ENCODE peak calls at places on chromosomes 11 and 22, in six cellular contexts. K is CD4-positive, alpha-beta T cell; T is HFF-Myc; I is choroid plexus epithelial cell; L is colonic mucosa; Q is B cell. U is an unnamed sample.

GRCh38 chr11:86515297-86516094 is 140.8 kb downstream of the CCDC81 start:
- DNase-seq in I (peak), L (no peak), Q (no peak), K (no peak), T (no peak), U (peak)

GRCh38 chr11:110076388-110076965 is 16.7 kb upstream of the ZC3H12C start:
- DNase-seq in Q (no peak), L (peak), I (no peak), T (no peak), K (no peak), U (peak)

GRCh38 chr11:19093976-19094375 is 23.0 kb upstream of the ZDHHC13 start:
- DNase-seq in L (no peak), K (no peak), Q (no peak), T (no peak), I (peak), U (peak)

GRCh38 chr11:19441752-19442553 is 201.2 kb upstream of the E2F8 start:
- DNase-seq in L (no peak), I (peak), T (peak), Q (no peak), K (no peak), U (peak)

GRCh38 chr11:102306048-102306575 is 11.2 kb upstream of the BIRC3 start:
- DNase-seq in K (peak), Q (no peak), I (no peak), L (peak), T (no peak), U (no peak)

GRCh38 chr11:128095459-128096096 is 491.8 kb downstream of the ETS1 start:
- DNase-seq in Q (no peak), K (no peak), I (peak), T (peak), L (no peak), U (peak)

GRCh38 chr11:20474951-20475517 is 87.5 kb downstream of the PRMT3 start:
- DNase-seq in I (no peak), T (no peak), K (no peak), Q (no peak), L (no peak), U (no peak)

GRCh38 chr22:20206709-20207215 is 55.9 kb upstream of the CCDC188 start:
- DNase-seq in K (no peak), L (peak), T (no peak), I (peak), Q (no peak), U (peak)

GRCh38 chr11:46977940-46978595 is 41.5 kb downstream of the CSTPP1 start:
- DNase-seq in T (no peak), Q (no peak), K (no peak), I (peak), L (no peak), U (no peak)

GRCh38 chr11:110124605-110125004 is 31.4 kb downstream of the ZC3H12C start:
- DNase-seq in L (no peak), I (peak), Q (no peak), K (no peak), T (no peak), U (peak)

GRCh38 chr22:21725956-21726649 is 9.5 kb downstream of the YPEL1 start:
- DNase-seq in I (no peak), L (no peak), Q (no peak), T (no peak), K (no peak), U (no peak)

DNA sequence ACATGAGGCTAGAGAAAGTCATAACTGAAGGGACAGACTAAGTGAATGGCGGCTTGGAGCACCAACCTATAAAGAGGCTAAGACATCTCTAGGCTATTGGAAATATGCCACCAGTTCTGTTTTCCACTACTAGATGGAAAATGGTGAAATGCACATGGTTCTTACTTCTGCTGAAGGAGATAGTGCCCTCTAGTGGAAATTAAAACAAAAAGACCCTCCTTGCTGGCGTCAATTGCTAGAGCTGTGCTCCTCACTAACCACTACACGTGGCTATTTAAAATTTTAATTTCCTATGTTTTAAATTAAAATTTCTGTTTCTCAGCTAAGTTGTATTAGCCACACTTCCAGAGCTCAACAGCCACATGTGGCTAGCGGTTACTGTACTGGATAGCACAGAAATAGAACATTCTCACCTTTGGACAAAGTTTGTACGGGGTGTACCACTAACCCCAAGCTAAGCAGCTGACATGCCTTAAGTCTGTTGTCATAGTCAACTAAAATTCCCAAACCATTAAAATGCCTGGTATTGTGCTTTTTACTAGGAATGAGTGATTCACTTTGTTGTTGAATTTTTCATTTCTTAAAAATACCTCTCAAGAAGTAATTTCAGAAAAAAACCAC is 34.1 kb upstream of the CALCA start:
- DNase-seq in T (peak), K (no peak), L (no peak), Q (peak), I (peak), U (peak)
- TF ChIP-seq CTCF in T (peak), K (peak), L (peak), Q (peak), I (peak), U (peak)

GRCh38 chr22:23697031-23697970 is 6.5 kb downstream of the RGL4 start:
- DNase-seq in K (no peak), L (no peak), T (no peak), Q (no peak), I (no peak), U (no peak)

GRCh38 chr22:23698094-23698493 is 7.3 kb downstream of the RGL4 start:
- DNase-seq in L (no peak), T (no peak), I (no peak), Q (no peak), K (no peak), U (no peak)

GRCh38 chr22:23704062-23704461 is 13.2 kb downstream of the RGL4 start:
- DNase-seq in I (no peak), K (no peak), L (no peak), Q (no peak), T (no peak), U (no peak)

GRCh38 chr22:23698673-23699235 is 7.9 kb downstream of the RGL4 start:
- DNase-seq in Q (no peak), L (no peak), I (no peak), T (no peak), K (no peak), U (no peak)

DNA sequence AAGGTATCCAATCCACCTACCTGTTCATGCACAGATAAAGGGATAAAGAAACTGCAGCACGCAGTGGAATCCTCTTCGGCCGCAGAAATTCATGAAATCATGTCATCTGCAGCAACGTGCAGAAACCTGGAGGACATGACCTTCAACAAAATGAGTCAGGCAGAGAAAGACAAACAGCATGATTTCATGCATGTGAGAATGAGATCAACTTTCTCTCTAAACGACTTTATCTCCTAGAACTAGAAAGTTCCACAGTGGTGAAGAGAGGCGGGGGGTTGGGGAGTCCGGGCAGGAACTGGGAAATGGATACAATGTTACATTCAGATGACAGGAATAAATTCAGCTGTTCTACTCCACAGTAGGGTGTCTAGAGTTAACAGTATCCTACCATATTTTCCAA is 9.9 kb downstream of the RGL4 start:
- DNase-seq in T (no peak), K (no peak), I (peak), L (no peak), Q (no peak), U (no peak)
- TF ChIP-seq CTCF in T (no peak), K (no peak), I (no peak), L (no peak), Q (no peak), U (no peak)

GRCh38 chr11:131464481-131464880 is 94.1 kb downstream of the NTM start:
- DNase-seq in Q (no peak), T (no peak), K (no peak), I (no peak), L (no peak), U (no peak)

GRCh38 chr11:131467645-131468270 is 97.3 kb downstream of the NTM start:
- DNase-seq in I (no peak), Q (no peak), K (no peak), L (no peak), T (no peak), U (no peak)

GRCh38 chr11:131464024-131464423 is 93.6 kb downstream of the NTM start:
- DNase-seq in L (no peak), K (no peak), Q (no peak), I (no peak), T (no peak), U (no peak)

GRCh38 chr11:131465056-131465455 is 94.6 kb downstream of the NTM start:
- DNase-seq in T (no peak), K (no peak), I (no peak), L (no peak), Q (no peak), U (no peak)

DNA sequence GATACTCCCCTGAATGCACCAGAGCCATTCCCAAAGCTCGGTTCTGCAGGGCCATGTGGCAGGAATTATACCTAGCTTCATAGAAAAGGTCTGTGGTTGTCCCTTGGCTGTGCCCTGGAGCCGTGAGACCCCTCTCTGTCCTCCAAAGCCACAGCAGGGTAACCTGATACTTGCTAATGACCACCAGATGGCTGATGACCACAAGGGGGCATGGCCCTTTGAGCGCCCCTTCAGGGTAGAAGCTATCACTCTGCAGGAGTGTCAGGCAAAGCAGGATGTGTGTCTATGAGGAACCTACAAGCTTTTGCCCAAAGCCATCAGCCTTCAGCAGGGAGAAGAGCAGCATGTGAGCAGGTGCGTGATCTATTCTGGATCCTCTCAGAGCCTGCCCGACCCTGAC is 95.3 kb downstream of the NTM start:
- DNase-seq in K (no peak), Q (no peak), T (peak), L (no peak), I (no peak), U (no peak)
- TF ChIP-seq CTCF in K (no peak), Q (no peak), T (no peak), L (no peak), I (no peak), U (no peak)

DNA sequence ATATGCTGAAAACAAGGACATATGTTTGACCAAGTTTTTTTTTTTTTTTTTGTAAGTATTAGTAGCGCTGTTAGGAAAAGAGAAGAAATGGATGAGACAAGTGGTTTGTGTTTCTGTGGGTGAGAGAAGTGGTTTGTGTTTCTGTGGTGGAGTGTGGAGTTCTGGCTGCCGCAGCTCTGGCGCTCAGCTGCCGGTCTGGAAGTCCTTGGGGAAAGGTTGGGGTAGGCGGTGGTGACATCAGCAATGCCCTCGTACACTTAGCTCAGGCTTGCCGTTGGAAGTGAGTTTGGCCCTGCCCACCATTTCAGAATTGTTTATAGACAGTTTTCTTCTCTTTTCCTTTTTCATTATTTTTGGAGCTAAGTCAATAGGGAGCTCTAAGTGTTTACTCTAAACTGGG is 116.6 kb downstream of the TBC1D22A start:
- DNase-seq in T (no peak), L (no peak), K (no peak), I (no peak), Q (no peak), U (peak)
- TF ChIP-seq CTCF in T (no peak), L (no peak), K (no peak), I (no peak), Q (no peak), U (no peak)

DNA sequence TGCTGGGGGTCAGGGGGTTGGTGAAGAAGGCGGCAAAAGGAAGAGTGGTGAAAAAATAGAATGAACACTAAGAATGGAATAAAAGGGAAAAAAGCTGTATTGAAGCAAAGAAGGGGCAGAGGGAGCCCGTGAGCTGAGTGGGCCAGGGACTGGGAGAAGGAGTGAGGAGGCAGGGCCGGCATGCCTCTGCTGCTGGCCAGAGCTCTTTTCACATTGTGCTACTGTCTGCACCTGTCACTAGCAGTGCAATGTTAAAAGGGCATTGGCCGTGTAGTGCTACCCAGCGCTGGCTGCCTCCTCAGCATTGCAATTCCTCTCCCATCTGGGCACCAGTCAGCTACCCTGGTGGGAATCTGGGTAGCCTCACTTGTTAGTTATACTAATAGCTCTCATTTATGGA is 8.7 kb downstream of the YPEL4 start:
- DNase-seq in T (no peak), L (no peak), K (no peak), I (peak), Q (no peak), U (peak)
- TF ChIP-seq CTCF in T (peak), L (no peak), K (no peak), I (peak), Q (no peak), U (peak)

GRCh38 chr11:119573858-119574257 is 150.9 kb upstream of the THY1 start:
- DNase-seq in Q (peak), K (no peak), L (no peak), T (no peak), I (no peak), U (no peak)

GRCh38 chr11:119578466-119579220 is 150.4 kb downstream of the NECTIN1 start:
- DNase-seq in L (no peak), T (no peak), Q (no peak), I (no peak), K (no peak), U (peak)

GRCh38 chr11:119567667-119568582 is 145.0 kb upstream of the THY1 start:
- DNase-seq in L (no peak), T (peak), Q (no peak), I (peak), K (no peak), U (peak)

GRCh38 chr11:119571311-119571710 is 148.3 kb upstream of the THY1 start:
- DNase-seq in T (no peak), I (no peak), L (no peak), K (no peak), Q (no peak), U (no peak)

GRCh38 chr11:119572481-119573424 is 149.8 kb upstream of the THY1 start:
- DNase-seq in L (no peak), K (no peak), Q (no peak), I (no peak), T (no peak), U (no peak)
- TF ChIP-seq CTCF in L (no peak), K (no peak), Q (no peak), I (peak), T (no peak), U (no peak)

GRCh38 chr22:43848366-43849171 is 13.7 kb downstream of the SULT4A1 start:
- DNase-seq in Q (no peak), I (peak), L (no peak), K (no peak), T (no peak), U (peak)
- TF ChIP-seq CTCF in Q (no peak), I (peak), L (no peak), K (no peak), T (peak), U (peak)

GRCh38 chr11:7418061-7418460 is 67.2 kb upstream of the OLFML1 start:
- DNase-seq in I (peak), Q (no peak), T (no peak), L (no peak), K (no peak), U (no peak)

GRCh38 chr11:7421136-7421535 is 64.2 kb upstream of the OLFML1 start:
- DNase-seq in Q (no peak), K (no peak), I (no peak), T (no peak), L (no peak), U (no peak)

GRCh38 chr11:7423946-7424345 is 61.4 kb upstream of the OLFML1 start:
- DNase-seq in Q (no peak), K (no peak), L (no peak), I (no peak), T (no peak), U (no peak)

GRCh38 chr11:7418916-7419315 is 66.4 kb upstream of the OLFML1 start:
- DNase-seq in L (no peak), I (no peak), Q (no peak), K (no peak), T (no peak), U (no peak)

DNA sequence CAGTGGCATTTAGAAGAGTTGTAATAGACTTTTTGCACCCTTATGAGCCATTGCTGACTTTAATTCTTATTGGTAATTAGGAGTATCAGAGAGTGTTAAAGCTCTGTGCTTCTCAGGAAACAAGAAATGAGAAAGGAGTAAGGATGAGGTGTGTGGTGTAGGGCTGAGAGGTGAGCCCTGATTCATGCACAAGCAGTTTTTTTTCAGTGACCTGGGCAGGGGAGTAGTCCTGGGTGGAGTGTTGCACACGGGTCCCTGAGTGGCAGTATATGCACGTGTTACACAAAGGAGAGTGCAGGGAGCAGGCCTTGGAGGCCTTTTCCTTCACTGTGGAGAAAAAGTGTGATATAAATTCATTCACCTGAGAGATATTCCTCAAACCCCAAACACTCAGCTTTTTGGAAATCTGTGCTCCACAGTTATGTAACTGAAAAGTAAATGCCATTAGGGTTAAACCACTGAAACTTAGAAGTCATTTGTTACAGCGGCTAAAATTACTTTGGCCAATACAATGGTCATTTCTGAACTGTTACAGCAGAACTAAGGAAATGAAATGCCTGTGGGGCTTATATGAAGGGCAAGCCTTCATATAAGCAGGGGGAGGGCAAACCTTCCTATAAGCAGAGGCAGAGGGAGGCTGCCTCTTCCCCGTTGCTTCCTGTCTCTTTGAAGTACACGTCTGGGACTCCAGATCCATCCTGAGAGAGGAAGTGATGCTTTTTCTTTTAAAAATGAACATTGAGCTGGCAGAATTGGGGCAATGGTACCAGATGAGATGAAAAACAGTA is 62.6 kb upstream of the OLFML1 start:
- DNase-seq in K (no peak), I (no peak), L (no peak), T (no peak), Q (no peak), U (no peak)
- TF ChIP-seq CTCF in K (no peak), I (no peak), L (no peak), T (no peak), Q (no peak), U (no peak)

GRCh38 chr22:30219049-30219448 is 27.5 kb downstream of the LIF start:
- DNase-seq in T (no peak), I (no peak), K (no peak), Q (no peak), L (no peak), U (no peak)
- TF ChIP-seq CTCF in T (no peak), I (peak), K (no peak), Q (no peak), L (no peak), U (no peak)